ENCODE peak calls at places on chromosomes 11 and 22, in eight cellular contexts. Y is transverse colon, E is lower lobe of right lung, O is GM12865, R is A673, D is fibroblast of lung, N is astrocyte of the spinal cord, V is choroid plexus epithelial cell. H is an unnamed sample.

GRCh38 chr11:129045150-129045549 is 102.5 kb upstream of the TP53AIP1 start:
- DNase-seq in Y (no peak), E (no peak), O (no peak), R (no peak), D (no peak), N (no peak), V (no peak), H (no peak)

GRCh38 chr22:23395476-23396361 is 184.4 kb downstream of the IGLL1 start:
- DNase-seq in Y (no peak), E (peak), O (no peak), R (no peak), D (no peak), N (no peak), V (no peak), H (no peak)

GRCh38 chr11:77381749-77382693 is 80.5 kb upstream of the GDPD4 start:
- DNase-seq in Y (no peak), E (no peak), O (no peak), R (peak), D (peak), N (peak), V (peak), H (peak)

GRCh38 chr22:50531546-50532352 is 1.9 kb upstream of the TYMP start:
- DNase-seq in Y (peak), E (peak), O (peak), R (no peak), D (peak), N (peak), V (peak), H (no peak)

GRCh38 chr11:56533054-56533740 is 9.9 kb downstream of the OR5M11 start:
- DNase-seq in Y (peak), E (no peak), O (no peak), R (no peak), D (no peak), N (no peak), V (no peak), H (no peak)

GRCh38 chr11:82826526-82826925 is 73.7 kb downstream of the PRCP start:
- DNase-seq in Y (no peak), E (no peak), O (no peak), R (no peak), D (no peak), N (no peak), V (peak), H (no peak)

GRCh38 chr11:14727215-14727614 is 83.6 kb downstream of the PDE3B start:
- DNase-seq in Y (no peak), E (no peak), O (no peak), R (no peak), D (no peak), N (no peak), V (no peak), H (no peak)

GRCh38 chr11:130622126-130622525 is 173.7 kb downstream of the ADAMTS15 start:
- DNase-seq in Y (no peak), E (no peak), O (no peak), R (no peak), D (no peak), N (no peak), V (no peak), H (no peak)

GRCh38 chr11:132318421-132319157 is 948.2 kb downstream of the NTM start:
- DNase-seq in Y (no peak), E (no peak), O (no peak), R (no peak), D (peak), N (peak), V (peak), H (peak)

GRCh38 chr22:20725987-20726558 is 47.8 kb upstream of the SERPIND1 start:
- DNase-seq in Y (no peak), E (no peak), O (no peak), R (no peak), D (no peak), N (no peak), V (no peak), H (no peak)

GRCh38 chr22:20724676-20725454 is 49.0 kb upstream of the SERPIND1 start:
- DNase-seq in Y (no peak), E (no peak), O (no peak), R (no peak), D (no peak), N (no peak), V (no peak), H (no peak)

GRCh38 chr22:20729194-20729593 is 44.7 kb upstream of the SERPIND1 start:
- DNase-seq in Y (no peak), E (no peak), O (no peak), R (no peak), D (no peak), N (no peak), V (no peak), H (no peak)

GRCh38 chr22:20728523-20729190 is 45.3 kb upstream of the SERPIND1 start:
- DNase-seq in Y (no peak), E (no peak), O (no peak), R (no peak), D (no peak), N (no peak), V (no peak), H (no peak)

GRCh38 chr22:20727118-20728015 is 46.5 kb upstream of the SERPIND1 start:
- DNase-seq in Y (no peak), E (no peak), O (no peak), R (no peak), D (no peak), N (no peak), V (no peak), H (no peak)
- TF ChIP-seq CTCF in Y (no peak), E (no peak), O (no peak), R (no peak), D (no peak), N (no peak), V (no peak), H (no peak)

GRCh38 chr11:61889831-61890230 is 1.5 kb downstream of the FADS3 start:
- DNase-seq in Y (no peak), E (no peak), O (no peak), R (no peak), D (no peak), N (no peak), V (no peak), H (no peak)
- H3K4me3 ChIP-seq in Y (peak), E (peak), O (no peak), R (peak), D (peak), N (no peak), V (no peak), H (peak)

DNA sequence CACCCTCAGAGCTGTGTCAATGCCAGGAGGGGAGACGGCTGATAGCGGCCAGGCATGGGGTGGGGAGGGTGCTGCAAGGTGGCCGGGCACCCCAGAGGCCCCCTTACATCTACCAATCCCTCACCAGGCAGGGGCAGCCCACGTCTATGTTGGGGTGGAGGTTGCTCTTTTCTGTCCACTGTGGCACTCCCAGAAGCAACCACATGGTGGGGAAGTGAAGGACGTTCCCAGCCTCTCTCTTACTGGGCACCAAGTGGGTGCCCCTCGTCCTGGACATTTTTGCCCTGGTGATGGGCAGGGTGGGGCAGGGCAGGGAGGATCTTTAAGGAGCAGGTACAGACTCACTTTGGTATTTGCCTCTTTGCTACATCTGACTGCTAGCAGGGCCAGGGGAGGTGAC is 47.5 kb downstream of the NECTIN1 start:
- DNase-seq in Y (no peak), E (no peak), O (no peak), R (no peak), D (no peak), N (no peak), V (no peak), H (no peak)
- TF ChIP-seq CTCF in Y (peak), E (no peak), O (no peak), R (peak), D (peak), N (peak), V (peak), H (peak)

GRCh38 chr11:65454311-65454695 is 31.7 kb downstream of the NEAT1 start:
- DNase-seq in Y (no peak), E (no peak), O (no peak), R (no peak), D (peak), N (peak), V (no peak), H (no peak)

GRCh38 chr11:65454696-65455456 is 32.3 kb downstream of the NEAT1 start:
- DNase-seq in Y (peak), E (peak), O (peak), R (peak), D (peak), N (peak), V (peak), H (no peak)

GRCh38 chr11:65452806-65453490 is 30.4 kb downstream of the NEAT1 start:
- DNase-seq in Y (no peak), E (no peak), O (no peak), R (peak), D (peak), N (peak), V (peak), H (peak)

GRCh38 chr11:65459552-65459951 is 37.0 kb downstream of the NEAT1 start:
- DNase-seq in Y (peak), E (no peak), O (peak), R (no peak), D (no peak), N (no peak), V (no peak), H (no peak)

DNA sequence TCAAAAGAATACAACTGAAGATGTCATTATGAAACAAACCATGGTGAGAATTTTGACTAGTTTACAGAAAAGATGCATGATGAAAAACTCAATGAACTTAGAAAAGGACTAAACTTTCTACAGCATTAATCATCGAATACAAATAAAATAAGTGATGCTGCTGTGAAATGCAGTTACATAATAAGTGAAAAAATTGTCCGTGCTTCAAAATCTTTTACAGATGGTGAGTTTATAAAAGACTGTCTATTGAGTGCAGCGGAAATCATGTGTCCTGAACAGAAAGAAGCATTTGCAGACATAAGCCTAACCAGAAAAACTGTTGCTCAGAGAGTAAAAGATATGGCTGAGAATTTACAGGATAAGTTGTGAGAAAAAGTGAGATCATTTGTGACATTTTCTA is 33.8 kb downstream of the NEAT1 start:
- DNase-seq in Y (no peak), E (no peak), O (no peak), R (no peak), D (no peak), N (no peak), V (no peak), H (no peak)
- H3K4me3 ChIP-seq in Y (no peak), E (no peak), O (peak), R (no peak), D (no peak), N (no peak), V (no peak), H (no peak)

GRCh38 chr11:69450857-69451220 is 30.6 kb upstream of the LINC01488 start:
- DNase-seq in Y (no peak), E (no peak), O (no peak), R (no peak), D (no peak), N (no peak), V (no peak), H (no peak)
- TF ChIP-seq CTCF in Y (no peak), E (no peak), O (no peak), R (no peak), D (no peak), N (no peak), V (no peak), H (no peak)